ENCODE peak calls at places on chromosomes 1 and 21, in nine cellular contexts. Z is endodermal cell, B is cardiac muscle cell, S is bronchial epithelial cell, A is uterus, O is brain microvascular endothelial cell, Y is H9, T is heart left ventricle, V is upper lobe of right lung. W is an unnamed sample.

GRCh38 chr1:19780267-19780877 is 19.3 kb downstream of the TMCO4 start:
- DNase-seq in Z (peak), B (no peak), S (no peak), A (no peak), O (no peak), Y (no peak), T (no peak), V (no peak), W (no peak)

GRCh38 chr1:41479000-41479807 is 5.3 kb downstream of the EDN2 start:
- DNase-seq in Z (no peak), B (no peak), S (no peak), A (peak), O (peak), Y (no peak), T (peak), V (no peak), W (no peak)

GRCh38 chr1:111743679-111744101 is 4.5 kb upstream of the INKA2 start:
- DNase-seq in Z (no peak), B (no peak), S (no peak), A (peak), O (peak), Y (no peak), T (no peak), V (no peak), W (no peak)

GRCh38 chr1:47755368-47755990 is 241.7 kb downstream of the TRABD2B start:
- DNase-seq in Z (peak), B (peak), S (peak), A (no peak), O (no peak), Y (peak), T (no peak), V (no peak), W (no peak)

GRCh38 chr1:239025223-239025622 is 361.1 kb upstream of the CHRM3 start:
- DNase-seq in Z (no peak), B (no peak), S (no peak), A (no peak), O (no peak), Y (no peak), T (no peak), V (no peak), W (no peak)

GRCh38 chr21:39094087-39094785 is 89.0 kb downstream of the PSMG1 start:
- DNase-seq in Z (no peak), B (no peak), S (no peak), A (no peak), O (no peak), Y (no peak), T (no peak), V (no peak), W (no peak)

GRCh38 chr1:203033917-203034316 is 7.6 kb downstream of the PPFIA4 start:
- DNase-seq in Z (peak), B (no peak), S (no peak), A (no peak), O (no peak), Y (no peak), T (peak), V (no peak), W (no peak)

GRCh38 chr1:243912347-243912746 is 62.3 kb upstream of the AKT3 start:
- DNase-seq in Z (no peak), B (no peak), S (no peak), A (no peak), O (no peak), Y (no peak), T (no peak), V (no peak), W (no peak)

GRCh38 chr1:116556289-116557006 is 14.4 kb downstream of the CD58 start:
- DNase-seq in Z (no peak), B (no peak), S (peak), A (no peak), O (peak), Y (no peak), T (no peak), V (peak), W (no peak)

GRCh38 chr1:166840309-166841302 is 1.3 kb downstream of the POGK start:
- DNase-seq in Z (peak), B (peak), S (peak), A (no peak), O (peak), Y (no peak), T (no peak), V (no peak), W (no peak)

GRCh38 chr1:112502827-112503226 is 5.9 kb upstream of the WNT2B start:
- DNase-seq in Z (no peak), B (no peak), S (no peak), A (no peak), O (no peak), Y (no peak), T (no peak), V (no peak), W (peak)

GRCh38 chr1:115365738-115366137 is 27.7 kb upstream of the NGF start:
- DNase-seq in Z (no peak), B (no peak), S (no peak), A (peak), O (no peak), Y (no peak), T (no peak), V (no peak), W (no peak)

GRCh38 chr1:77234943-77235342 is 15.7 kb upstream of the PIGK start:
- DNase-seq in Z (no peak), B (no peak), S (no peak), A (no peak), O (no peak), Y (no peak), T (no peak), V (no peak), W (no peak)

GRCh38 chr21:32456497-32456918 is 44.0 kb downstream of the EVA1C start:
- DNase-seq in Z (no peak), B (peak), S (peak), A (peak), O (peak), Y (no peak), T (no peak), V (no peak), W (no peak)

GRCh38 chr1:215749423-215749822 is 182.3 kb downstream of the KCTD3 start:
- DNase-seq in Z (no peak), B (no peak), S (peak), A (no peak), O (peak), Y (no peak), T (no peak), V (no peak), W (no peak)

GRCh38 chr1:183025782-183026774 is 2.9 kb downstream of the LAMC1 start:
- DNase-seq in Z (no peak), B (no peak), S (peak), A (no peak), O (no peak), Y (no peak), T (no peak), V (no peak), W (no peak)

GRCh38 chr1:172252925-172253324 is 167.6 kb upstream of the C1orf105 start:
- DNase-seq in Z (no peak), B (no peak), S (no peak), A (no peak), O (no peak), Y (no peak), T (no peak), V (no peak), W (no peak)

GRCh38 chr1:207459008-207459407 is 4.9 kb downstream of the CR2 start:
- DNase-seq in Z (no peak), B (no peak), S (no peak), A (no peak), O (no peak), Y (no peak), T (no peak), V (no peak), W (no peak)

GRCh38 chr1:173114381-173114780 is 63.6 kb upstream of the TNFSF18 start:
- DNase-seq in Z (no peak), B (no peak), S (peak), A (no peak), O (no peak), Y (no peak), T (no peak), V (no peak), W (no peak)

GRCh38 chr1:116402333-116402732 is 29.3 kb downstream of the ATP1A1 start:
- DNase-seq in Z (no peak), B (no peak), S (no peak), A (no peak), O (no peak), Y (no peak), T (no peak), V (no peak), W (no peak)

GRCh38 chr1:237032029-237032428 is 10.0 kb upstream of the RYR2 start:
- DNase-seq in Z (peak), B (no peak), S (no peak), A (no peak), O (peak), Y (peak), T (no peak), V (no peak), W (no peak)

GRCh38 chr1:15100369-15101111 is 53.0 kb upstream of the TMEM51 start:
- DNase-seq in Z (peak), B (peak), S (peak), A (peak), O (peak), Y (peak), T (no peak), V (no peak), W (peak)

GRCh38 chr1:59703226-59703917 is 111.4 kb upstream of the HOOK1 start:
- DNase-seq in Z (no peak), B (no peak), S (peak), A (peak), O (peak), Y (no peak), T (no peak), V (no peak), W (no peak)

GRCh38 chr1:154749078-154749760 is 120.9 kb downstream of the KCNN3 start:
- DNase-seq in Z (peak), B (no peak), S (peak), A (peak), O (peak), Y (no peak), T (no peak), V (no peak), W (no peak)

GRCh38 chr21:44484498-44485253 is 29.4 kb downstream of the LRRC3 start:
- DNase-seq in Z (no peak), B (no peak), S (no peak), A (no peak), O (no peak), Y (no peak), T (no peak), V (no peak), W (no peak)

GRCh38 chr21:44485796-44486195 is 30.5 kb downstream of the LRRC3 start:
- DNase-seq in Z (no peak), B (no peak), S (no peak), A (no peak), O (no peak), Y (no peak), T (no peak), V (no peak), W (no peak)

GRCh38 chr21:44483288-44484237 is 28.3 kb downstream of the LRRC3 start:
- DNase-seq in Z (no peak), B (no peak), S (no peak), A (no peak), O (no peak), Y (no peak), T (no peak), V (no peak), W (no peak)

GRCh38 chr21:44486302-44486701 is 31.0 kb downstream of the LRRC3 start:
- DNase-seq in Z (no peak), B (no peak), S (no peak), A (no peak), O (no peak), Y (no peak), T (no peak), V (no peak), W (no peak)

GRCh38 chr21:44485254-44485793 is 30.0 kb downstream of the LRRC3 start:
- DNase-seq in Z (peak), B (peak), S (no peak), A (no peak), O (no peak), Y (peak), T (no peak), V (no peak), W (peak)
- TF ChIP-seq CTCF in Z (peak), B (no peak), S (no peak), A (no peak), O (peak), Y (peak), T (peak), V (no peak), W (no peak)

DNA sequence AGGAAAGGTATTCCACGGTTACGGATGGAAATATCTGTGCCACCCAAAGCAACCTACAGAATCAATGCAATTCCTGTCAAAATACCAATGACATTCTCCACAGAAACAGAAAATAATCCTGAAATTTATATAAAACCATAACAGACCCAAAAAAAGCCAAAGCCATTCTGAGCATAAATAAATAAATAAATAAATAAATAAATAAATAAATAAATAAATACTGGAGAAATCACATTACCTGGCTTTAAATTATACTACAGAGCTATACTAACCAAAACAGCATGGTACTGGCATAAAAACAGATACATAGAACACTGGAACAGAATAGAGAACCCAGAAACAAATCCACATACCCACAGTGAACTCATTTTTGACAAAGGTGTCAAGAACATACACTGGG is 191.9 kb upstream of the DUSP10 start:
- DNase-seq in Z (no peak), B (no peak), S (no peak), A (no peak), O (no peak), Y (no peak), T (no peak), V (no peak), W (no peak)
- TF ChIP-seq CTCF in Z (no peak), B (no peak), S (no peak), A (no peak), O (no peak), Y (no peak), T (no peak), V (no peak), W (no peak)

GRCh38 chr1:211241071-211241470 is 18.1 kb upstream of the RCOR3 start:
- DNase-seq in Z (no peak), B (no peak), S (no peak), A (no peak), O (no peak), Y (no peak), T (no peak), V (no peak), W (no peak)
- TF ChIP-seq CTCF in Z (no peak), B (no peak), S (no peak), A (no peak), O (no peak), Y (no peak), T (no peak), V (no peak), W (no peak)

GRCh38 chr1:99645699-99646531 is at the start of gene PALMD:
- DNase-seq in Z (peak), B (peak), S (peak), A (peak), O (no peak), Y (peak), T (peak), V (peak), W (no peak)

GRCh38 chr1:99646885-99647284 is 972 bp downstream of the PALMD start:
- DNase-seq in Z (no peak), B (no peak), S (peak), A (no peak), O (no peak), Y (no peak), T (no peak), V (no peak), W (no peak)

GRCh38 chr1:99650021-99650420 is 4.1 kb downstream of the PALMD start:
- DNase-seq in Z (no peak), B (no peak), S (peak), A (no peak), O (no peak), Y (no peak), T (no peak), V (no peak), W (no peak)

GRCh38 chr1:99647460-99647859 is 1.5 kb downstream of the PALMD start:
- DNase-seq in Z (no peak), B (no peak), S (peak), A (no peak), O (no peak), Y (no peak), T (no peak), V (no peak), W (no peak)

GRCh38 chr1:99648107-99648506 is 2.2 kb downstream of the PALMD start:
- DNase-seq in Z (peak), B (no peak), S (peak), A (peak), O (no peak), Y (peak), T (peak), V (peak), W (no peak)
- TF ChIP-seq CTCF in Z (peak), B (no peak), S (peak), A (peak), O (peak), Y (peak), T (peak), V (peak), W (peak)

DNA sequence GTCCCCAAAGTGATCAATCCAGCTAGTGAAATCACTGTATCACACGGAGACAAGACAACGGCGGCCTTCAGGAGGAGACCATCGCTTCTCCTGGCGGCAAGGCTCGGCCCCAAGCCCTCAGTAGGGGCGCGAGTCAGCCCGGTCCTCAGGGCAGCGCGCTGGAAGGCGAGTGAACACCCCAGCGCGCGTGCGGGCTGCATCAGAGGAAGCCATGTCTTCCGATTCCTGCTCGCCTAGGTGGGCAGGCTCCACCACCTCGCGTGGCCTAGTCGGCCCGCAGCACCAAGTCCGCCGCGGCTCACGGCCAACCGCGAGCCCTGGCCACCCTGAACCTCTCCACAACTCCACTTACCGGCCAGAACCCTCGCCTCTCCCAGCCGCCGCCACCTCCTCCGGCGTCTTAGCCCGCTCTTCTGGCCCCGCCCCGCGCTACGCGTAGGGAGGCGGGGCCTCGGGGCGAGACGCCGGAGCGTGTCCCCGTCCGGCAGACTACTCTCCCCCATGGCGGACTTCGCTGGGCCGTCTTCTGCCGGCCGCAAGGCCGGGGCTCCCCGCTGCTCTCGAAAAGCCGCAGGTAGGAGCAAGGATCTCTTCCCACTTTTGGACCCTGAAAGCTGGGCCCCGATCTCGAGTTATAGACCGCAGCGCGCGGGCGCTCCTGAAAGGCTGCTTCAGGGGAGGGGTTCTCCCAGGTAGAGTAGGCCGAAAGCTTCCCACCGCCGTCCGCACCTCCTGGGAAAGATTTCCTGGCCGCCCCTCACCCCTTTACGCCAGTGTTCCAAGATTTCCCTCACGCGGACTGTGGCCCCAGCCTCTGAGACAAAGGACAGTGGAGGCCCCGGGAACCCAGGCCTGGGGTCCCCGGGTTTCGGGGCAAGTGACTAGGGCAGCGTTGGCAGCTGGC is at the start of the genes GLMN and RPAP2:
- DNase-seq in Z (peak), B (peak), S (peak), A (peak), O (peak), Y (peak), T (peak), V (peak), W (peak)
- TF ChIP-seq CTCF in Z (peak), B (peak), S (peak), A (no peak), O (peak), Y (peak), T (peak), V (no peak), W (no peak)

W was measured in D721Med.